ENCODE peak calls at places on chromosomes 7 and 10, in six cellular contexts. One of them, this sample, is unnamed.

GRCh38 chr10:34480345-34480744 is 334.8 kb downstream of the PARD3 start:
- DNase-seq in ecto neural progenitor cell: no peak
- DNase-seq in astrocyte of the hippocampus: no peak
- DNase-seq in stimulated activated CD4-positive, alpha-beta T cell treated with anti-CD3 and anti-CD28 coated beads, Interleukin-4, amount 100 ng/mL, for 4 hours: no peak
- DNase-seq in fibroblast of gingiva: no peak
- DNase-seq in left ventricle myocardium superior: no peak
- DNase-seq in this sample: no peak

GRCh38 chr10:97331304-97331703 is 3.2 kb downstream of the FRAT2 start:
- DNase-seq in ecto neural progenitor cell: no peak
- DNase-seq in astrocyte of the hippocampus: no peak
- DNase-seq in stimulated activated CD4-positive, alpha-beta T cell treated with anti-CD3 and anti-CD28 coated beads, Interleukin-4, amount 100 ng/mL, for 4 hours: no peak
- DNase-seq in fibroblast of gingiva: no peak
- DNase-seq in left ventricle myocardium superior: no peak
- DNase-seq in this sample: no peak

GRCh38 chr7:156751319-156751718 is 110.7 kb downstream of the RNF32 start:
- DNase-seq in ecto neural progenitor cell: no peak
- DNase-seq in astrocyte of the hippocampus: peak
- DNase-seq in stimulated activated CD4-positive, alpha-beta T cell treated with anti-CD3 and anti-CD28 coated beads, Interleukin-4, amount 100 ng/mL, for 4 hours: peak
- DNase-seq in fibroblast of gingiva: peak
- DNase-seq in left ventricle myocardium superior: no peak
- DNase-seq in this sample: peak

GRCh38 chr7:23093111-23093510 is 12.5 kb upstream of the KLHL7 start:
- DNase-seq in ecto neural progenitor cell: no peak
- DNase-seq in astrocyte of the hippocampus: no peak
- DNase-seq in stimulated activated CD4-positive, alpha-beta T cell treated with anti-CD3 and anti-CD28 coated beads, Interleukin-4, amount 100 ng/mL, for 4 hours: no peak
- DNase-seq in fibroblast of gingiva: no peak
- DNase-seq in left ventricle myocardium superior: no peak
- DNase-seq in this sample: no peak

GRCh38 chr10:110822065-110822707 is 49.5 kb upstream of the PDCD4 start:
- DNase-seq in ecto neural progenitor cell: no peak
- DNase-seq in astrocyte of the hippocampus: no peak
- DNase-seq in stimulated activated CD4-positive, alpha-beta T cell treated with anti-CD3 and anti-CD28 coated beads, Interleukin-4, amount 100 ng/mL, for 4 hours: no peak
- DNase-seq in fibroblast of gingiva: no peak
- DNase-seq in left ventricle myocardium superior: no peak
- DNase-seq in this sample: no peak

GRCh38 chr10:46525177-46525823 is 31.2 kb downstream of the GPRIN2 start:
- DNase-seq in ecto neural progenitor cell: no peak
- DNase-seq in astrocyte of the hippocampus: peak
- DNase-seq in stimulated activated CD4-positive, alpha-beta T cell treated with anti-CD3 and anti-CD28 coated beads, Interleukin-4, amount 100 ng/mL, for 4 hours: no peak
- DNase-seq in fibroblast of gingiva: peak
- DNase-seq in left ventricle myocardium superior: no peak
- DNase-seq in this sample: peak

GRCh38 chr10:33521062-33521461 is 186.6 kb upstream of the NRP1 start:
- DNase-seq in ecto neural progenitor cell: no peak
- DNase-seq in astrocyte of the hippocampus: peak
- DNase-seq in stimulated activated CD4-positive, alpha-beta T cell treated with anti-CD3 and anti-CD28 coated beads, Interleukin-4, amount 100 ng/mL, for 4 hours: no peak
- DNase-seq in fibroblast of gingiva: no peak
- DNase-seq in left ventricle myocardium superior: no peak
- DNase-seq in this sample: peak

GRCh38 chr10:63133787-63134557 is 844 bp downstream of the NRBF2 start:
- DNase-seq in ecto neural progenitor cell: no peak
- DNase-seq in astrocyte of the hippocampus: peak
- DNase-seq in stimulated activated CD4-positive, alpha-beta T cell treated with anti-CD3 and anti-CD28 coated beads, Interleukin-4, amount 100 ng/mL, for 4 hours: no peak
- DNase-seq in fibroblast of gingiva: peak
- DNase-seq in left ventricle myocardium superior: no peak
- DNase-seq in this sample: peak

GRCh38 chr7:128735433-128735832 is 3.7 kb upstream of the CALU start:
- DNase-seq in ecto neural progenitor cell: peak
- DNase-seq in astrocyte of the hippocampus: no peak
- DNase-seq in stimulated activated CD4-positive, alpha-beta T cell treated with anti-CD3 and anti-CD28 coated beads, Interleukin-4, amount 100 ng/mL, for 4 hours: no peak
- DNase-seq in fibroblast of gingiva: no peak
- DNase-seq in left ventricle myocardium superior: no peak
- DNase-seq in this sample: no peak

GRCh38 chr7:50552139-50552538 is 13.1 kb downstream of the DDC start:
- DNase-seq in ecto neural progenitor cell: no peak
- DNase-seq in astrocyte of the hippocampus: no peak
- DNase-seq in stimulated activated CD4-positive, alpha-beta T cell treated with anti-CD3 and anti-CD28 coated beads, Interleukin-4, amount 100 ng/mL, for 4 hours: no peak
- DNase-seq in fibroblast of gingiva: no peak
- DNase-seq in left ventricle myocardium superior: no peak
- DNase-seq in this sample: no peak

GRCh38 chr10:19328582-19328981 is 280.0 kb downstream of the MALRD1 start:
- DNase-seq in ecto neural progenitor cell: no peak
- DNase-seq in astrocyte of the hippocampus: no peak
- DNase-seq in stimulated activated CD4-positive, alpha-beta T cell treated with anti-CD3 and anti-CD28 coated beads, Interleukin-4, amount 100 ng/mL, for 4 hours: no peak
- DNase-seq in fibroblast of gingiva: no peak
- DNase-seq in left ventricle myocardium superior: no peak
- DNase-seq in this sample: no peak

GRCh38 chr10:91296471-91296870 is 76.0 kb downstream of the PCGF5 start:
- DNase-seq in ecto neural progenitor cell: no peak
- DNase-seq in astrocyte of the hippocampus: peak
- DNase-seq in stimulated activated CD4-positive, alpha-beta T cell treated with anti-CD3 and anti-CD28 coated beads, Interleukin-4, amount 100 ng/mL, for 4 hours: no peak
- DNase-seq in fibroblast of gingiva: no peak
- DNase-seq in left ventricle myocardium superior: no peak
- DNase-seq in this sample: no peak

GRCh38 chr7:132249591-132249971 is 326.7 kb downstream of the PLXNA4 start:
- DNase-seq in ecto neural progenitor cell: no peak
- DNase-seq in astrocyte of the hippocampus: peak
- DNase-seq in stimulated activated CD4-positive, alpha-beta T cell treated with anti-CD3 and anti-CD28 coated beads, Interleukin-4, amount 100 ng/mL, for 4 hours: no peak
- DNase-seq in fibroblast of gingiva: no peak
- DNase-seq in left ventricle myocardium superior: no peak
- DNase-seq in this sample: peak

GRCh38 chr10:114043532-114044250 is at the start of gene ADRB1:
- DNase-seq in ecto neural progenitor cell: peak
- DNase-seq in astrocyte of the hippocampus: peak
- DNase-seq in stimulated activated CD4-positive, alpha-beta T cell treated with anti-CD3 and anti-CD28 coated beads, Interleukin-4, amount 100 ng/mL, for 4 hours: peak
- DNase-seq in fibroblast of gingiva: peak
- DNase-seq in left ventricle myocardium superior: peak
- DNase-seq in this sample: peak

GRCh38 chr10:84095821-84096497 is 43.4 kb upstream of the GHITM start:
- DNase-seq in ecto neural progenitor cell: no peak
- DNase-seq in astrocyte of the hippocampus: peak
- DNase-seq in stimulated activated CD4-positive, alpha-beta T cell treated with anti-CD3 and anti-CD28 coated beads, Interleukin-4, amount 100 ng/mL, for 4 hours: no peak
- DNase-seq in fibroblast of gingiva: no peak
- DNase-seq in left ventricle myocardium superior: peak
- DNase-seq in this sample: no peak

GRCh38 chr10:88999629-89000028 is 9.0 kb downstream of the FAS start:
- DNase-seq in ecto neural progenitor cell: no peak
- DNase-seq in astrocyte of the hippocampus: no peak
- DNase-seq in stimulated activated CD4-positive, alpha-beta T cell treated with anti-CD3 and anti-CD28 coated beads, Interleukin-4, amount 100 ng/mL, for 4 hours: no peak
- DNase-seq in fibroblast of gingiva: peak
- DNase-seq in left ventricle myocardium superior: no peak
- DNase-seq in this sample: no peak

GRCh38 chr7:144019457-144019856 is 19.3 kb downstream of the OR6B1 start:
- DNase-seq in ecto neural progenitor cell: no peak
- DNase-seq in astrocyte of the hippocampus: peak
- DNase-seq in stimulated activated CD4-positive, alpha-beta T cell treated with anti-CD3 and anti-CD28 coated beads, Interleukin-4, amount 100 ng/mL, for 4 hours: no peak
- DNase-seq in fibroblast of gingiva: peak
- DNase-seq in left ventricle myocardium superior: no peak
- DNase-seq in this sample: peak

GRCh38 chr7:135914346-135914745 is 62.8 kb downstream of the MTPN start:
- DNase-seq in ecto neural progenitor cell: no peak
- DNase-seq in astrocyte of the hippocampus: no peak
- DNase-seq in stimulated activated CD4-positive, alpha-beta T cell treated with anti-CD3 and anti-CD28 coated beads, Interleukin-4, amount 100 ng/mL, for 4 hours: no peak
- DNase-seq in fibroblast of gingiva: no peak
- DNase-seq in left ventricle myocardium superior: no peak
- DNase-seq in this sample: no peak

GRCh38 chr7:5424689-5425506 is 1.3 kb upstream of the TNRC18 start:
- DNase-seq in ecto neural progenitor cell: peak
- DNase-seq in astrocyte of the hippocampus: peak
- DNase-seq in stimulated activated CD4-positive, alpha-beta T cell treated with anti-CD3 and anti-CD28 coated beads, Interleukin-4, amount 100 ng/mL, for 4 hours: no peak
- DNase-seq in fibroblast of gingiva: peak
- DNase-seq in left ventricle myocardium superior: peak
- DNase-seq in this sample: no peak

GRCh38 chr7:25359471-25360059 is 131.3 kb upstream of the NPVF start:
- DNase-seq in ecto neural progenitor cell: no peak
- DNase-seq in astrocyte of the hippocampus: peak
- DNase-seq in stimulated activated CD4-positive, alpha-beta T cell treated with anti-CD3 and anti-CD28 coated beads, Interleukin-4, amount 100 ng/mL, for 4 hours: no peak
- DNase-seq in fibroblast of gingiva: peak
- DNase-seq in left ventricle myocardium superior: no peak
- DNase-seq in this sample: no peak

GRCh38 chr10:317219-317868 is 182.1 kb downstream of the ZMYND11 start:
- DNase-seq in ecto neural progenitor cell: no peak
- DNase-seq in astrocyte of the hippocampus: peak
- DNase-seq in stimulated activated CD4-positive, alpha-beta T cell treated with anti-CD3 and anti-CD28 coated beads, Interleukin-4, amount 100 ng/mL, for 4 hours: no peak
- DNase-seq in fibroblast of gingiva: peak
- DNase-seq in left ventricle myocardium superior: peak
- DNase-seq in this sample: no peak

GRCh38 chr10:128008521-128009250 is 101.8 kb downstream of the PTPRE start:
- DNase-seq in ecto neural progenitor cell: no peak
- DNase-seq in astrocyte of the hippocampus: no peak
- DNase-seq in stimulated activated CD4-positive, alpha-beta T cell treated with anti-CD3 and anti-CD28 coated beads, Interleukin-4, amount 100 ng/mL, for 4 hours: no peak
- DNase-seq in fibroblast of gingiva: no peak
- DNase-seq in left ventricle myocardium superior: no peak
- DNase-seq in this sample: peak

GRCh38 chr10:17026686-17027485 is 102.7 kb downstream of the CUBN start:
- DNase-seq in ecto neural progenitor cell: no peak
- DNase-seq in astrocyte of the hippocampus: no peak
- DNase-seq in stimulated activated CD4-positive, alpha-beta T cell treated with anti-CD3 and anti-CD28 coated beads, Interleukin-4, amount 100 ng/mL, for 4 hours: peak
- DNase-seq in fibroblast of gingiva: peak
- DNase-seq in left ventricle myocardium superior: no peak
- DNase-seq in this sample: no peak

GRCh38 chr10:106360870-106361269 is 803.6 kb downstream of the SORCS1 start:
- DNase-seq in ecto neural progenitor cell: no peak
- DNase-seq in astrocyte of the hippocampus: peak
- DNase-seq in stimulated activated CD4-positive, alpha-beta T cell treated with anti-CD3 and anti-CD28 coated beads, Interleukin-4, amount 100 ng/mL, for 4 hours: no peak
- DNase-seq in fibroblast of gingiva: peak
- DNase-seq in left ventricle myocardium superior: no peak
- DNase-seq in this sample: no peak

GRCh38 chr10:132909491-132910071 is 32.8 kb downstream of the CFAP46 start:
- DNase-seq in ecto neural progenitor cell: no peak
- DNase-seq in astrocyte of the hippocampus: no peak
- DNase-seq in stimulated activated CD4-positive, alpha-beta T cell treated with anti-CD3 and anti-CD28 coated beads, Interleukin-4, amount 100 ng/mL, for 4 hours: no peak
- DNase-seq in fibroblast of gingiva: no peak
- DNase-seq in left ventricle myocardium superior: peak
- DNase-seq in this sample: no peak

GRCh38 chr7:3318874-3319273 is 17.8 kb downstream of the SDK1 start:
- DNase-seq in ecto neural progenitor cell: no peak
- DNase-seq in astrocyte of the hippocampus: no peak
- DNase-seq in stimulated activated CD4-positive, alpha-beta T cell treated with anti-CD3 and anti-CD28 coated beads, Interleukin-4, amount 100 ng/mL, for 4 hours: no peak
- DNase-seq in fibroblast of gingiva: no peak
- DNase-seq in left ventricle myocardium superior: no peak
- DNase-seq in this sample: no peak

GRCh38 chr7:95871078-95871848 is 98.9 kb downstream of the DYNC1I1 start:
- DNase-seq in ecto neural progenitor cell: peak
- DNase-seq in astrocyte of the hippocampus: peak
- DNase-seq in stimulated activated CD4-positive, alpha-beta T cell treated with anti-CD3 and anti-CD28 coated beads, Interleukin-4, amount 100 ng/mL, for 4 hours: no peak
- DNase-seq in fibroblast of gingiva: peak
- DNase-seq in left ventricle myocardium superior: no peak
- DNase-seq in this sample: peak

GRCh38 chr10:71004176-71004575 is 115.8 kb upstream of the PCBD1 start:
- DNase-seq in ecto neural progenitor cell: no peak
- DNase-seq in astrocyte of the hippocampus: no peak
- DNase-seq in stimulated activated CD4-positive, alpha-beta T cell treated with anti-CD3 and anti-CD28 coated beads, Interleukin-4, amount 100 ng/mL, for 4 hours: no peak
- DNase-seq in fibroblast of gingiva: no peak
- DNase-seq in left ventricle myocardium superior: no peak
- DNase-seq in this sample: no peak

GRCh38 chr7:1361016-1361755 is 98.1 kb downstream of the MICALL2 start:
- DNase-seq in ecto neural progenitor cell: no peak
- DNase-seq in astrocyte of the hippocampus: no peak
- DNase-seq in stimulated activated CD4-positive, alpha-beta T cell treated with anti-CD3 and anti-CD28 coated beads, Interleukin-4, amount 100 ng/mL, for 4 hours: no peak
- DNase-seq in fibroblast of gingiva: no peak
- DNase-seq in left ventricle myocardium superior: no peak
- DNase-seq in this sample: no peak

GRCh38 chr7:102439963-102440795 is 6.8 kb downstream of the ORAI2 start:
- DNase-seq in ecto neural progenitor cell: no peak
- DNase-seq in astrocyte of the hippocampus: peak
- DNase-seq in stimulated activated CD4-positive, alpha-beta T cell treated with anti-CD3 and anti-CD28 coated beads, Interleukin-4, amount 100 ng/mL, for 4 hours: no peak
- DNase-seq in fibroblast of gingiva: peak
- DNase-seq in left ventricle myocardium superior: peak
- DNase-seq in this sample: peak

GRCh38 chr7:23520582-23520981 is 11.2 kb downstream of the TRA2A start:
- DNase-seq in ecto neural progenitor cell: no peak
- DNase-seq in astrocyte of the hippocampus: no peak
- DNase-seq in stimulated activated CD4-positive, alpha-beta T cell treated with anti-CD3 and anti-CD28 coated beads, Interleukin-4, amount 100 ng/mL, for 4 hours: no peak
- DNase-seq in fibroblast of gingiva: no peak
- DNase-seq in left ventricle myocardium superior: no peak
- DNase-seq in this sample: no peak

GRCh38 chr7:874036-874749 is 2.2 kb upstream of the GET4 start:
- DNase-seq in ecto neural progenitor cell: no peak
- DNase-seq in astrocyte of the hippocampus: no peak
- DNase-seq in stimulated activated CD4-positive, alpha-beta T cell treated with anti-CD3 and anti-CD28 coated beads, Interleukin-4, amount 100 ng/mL, for 4 hours: no peak
- DNase-seq in fibroblast of gingiva: no peak
- DNase-seq in left ventricle myocardium superior: no peak
- DNase-seq in this sample: no peak

GRCh38 chr10:47276576-47277351 is 23.2 kb upstream of the GDF10 start:
- DNase-seq in ecto neural progenitor cell: no peak
- DNase-seq in astrocyte of the hippocampus: no peak
- DNase-seq in stimulated activated CD4-positive, alpha-beta T cell treated with anti-CD3 and anti-CD28 coated beads, Interleukin-4, amount 100 ng/mL, for 4 hours: no peak
- DNase-seq in fibroblast of gingiva: no peak
- DNase-seq in left ventricle myocardium superior: no peak
- DNase-seq in this sample: no peak

GRCh38 chr7:47573758-47574472 is 8.0 kb downstream of the TNS3 start:
- DNase-seq in ecto neural progenitor cell: no peak
- DNase-seq in astrocyte of the hippocampus: peak
- DNase-seq in stimulated activated CD4-positive, alpha-beta T cell treated with anti-CD3 and anti-CD28 coated beads, Interleukin-4, amount 100 ng/mL, for 4 hours: no peak
- DNase-seq in fibroblast of gingiva: peak
- DNase-seq in left ventricle myocardium superior: no peak
- DNase-seq in this sample: peak